ENCODE peak calls at places on chromosome 16, in six cellular contexts. V, A, S, Q, U and I are unnamed samples. For H3K4me1, the result is how much of the 10 kb centered on the place peaks cover.

GRCh38 chr16:3094289-3095027 is 4.6 kb downstream of the ZSCAN10 start:
- DNase-seq in Q (peak), V (peak), S (peak), A (no peak), U (peak), I (peak)

GRCh38 chr16:9128346-9129342 is 37.2 kb downstream of the HAPSTR1 start:
- DNase-seq in S (no peak), A (no peak), V (no peak), U (peak), Q (no peak), I (no peak)

GRCh38 chr16:51937771-51938170 is 609.2 kb downstream of the TOX3 start:
- DNase-seq in Q (peak), S (no peak), V (no peak), A (no peak), U (no peak), I (no peak)

GRCh38 chr16:30030011-30030685 is 923 bp downstream of the TLCD3B start:
- DNase-seq in Q (no peak), U (no peak), V (no peak), S (no peak), A (no peak), I (no peak)

GRCh38 chr16:58678716-58679115 is 5.9 kb downstream of the SLC38A7 start:
- DNase-seq in V (no peak), A (no peak), Q (no peak), U (no peak), S (no peak), I (no peak)

GRCh38 chr16:56848955-56849689 is 15.9 kb upstream of the SLC12A3 start:
- DNase-seq in U (no peak), Q (peak), S (no peak), A (no peak), V (peak), I (no peak)

GRCh38 chr16:73171901-73172619 is 124.1 kb upstream of the ZFHX3 start:
- DNase-seq in U (no peak), V (no peak), A (no peak), S (no peak), Q (no peak), I (no peak)

GRCh38 chr16:27326738-27327585 is 13.2 kb downstream of the IL4R start:
- DNase-seq in S (peak), Q (peak), A (no peak), U (peak), V (peak), I (peak)

GRCh38 chr16:4261557-4262172 is 11.2 kb downstream of the TFAP4 start:
- DNase-seq in V (peak), U (peak), S (peak), A (peak), Q (peak), I (peak)

GRCh38 chr16:24174977-24175376 is 81.2 kb upstream of the CACNG3 start:
- DNase-seq in S (no peak), Q (no peak), U (no peak), V (no peak), A (no peak), I (no peak)

GRCh38 chr16:80615751-80616150 is 75.0 kb downstream of the DYNLRB2 start:
- DNase-seq in Q (no peak), A (no peak), S (no peak), V (no peak), U (peak), I (no peak)

DNA sequence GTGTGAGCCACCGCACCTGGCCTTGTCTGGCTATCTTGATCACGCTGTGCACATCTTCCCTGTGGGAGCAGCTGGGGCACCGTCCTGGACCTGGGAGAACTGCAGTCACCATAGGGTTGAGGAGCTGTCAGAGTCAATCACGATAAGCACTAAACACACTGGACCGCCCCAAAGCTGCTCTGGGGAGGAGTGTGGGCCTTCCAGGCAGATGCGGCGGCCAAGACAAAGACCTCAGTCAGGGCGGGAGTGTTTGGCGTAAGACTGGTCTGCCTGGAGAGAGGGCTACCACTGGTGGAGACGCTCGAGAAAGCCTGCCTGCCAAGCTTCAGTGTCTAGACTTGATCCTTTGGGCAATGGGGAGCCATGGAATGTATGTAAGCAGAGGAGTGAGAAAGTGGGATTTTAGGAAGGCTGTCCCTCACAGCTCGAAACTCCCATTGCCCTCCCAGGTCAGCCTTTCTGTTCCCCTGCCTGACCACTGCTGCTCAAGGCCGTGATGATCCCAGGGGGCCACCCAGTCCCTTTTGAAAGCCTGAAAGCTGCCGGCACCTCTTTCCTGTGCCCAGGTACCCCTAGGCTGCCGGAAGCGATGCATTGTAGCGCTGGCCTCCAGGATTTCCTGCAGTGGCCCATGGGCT is 29.3 kb upstream of the CIBAR2 start:
- DNase-seq in A (no peak), V (no peak), S (no peak), U (no peak), Q (no peak), I (no peak)
- H3K4me1 ChIP-seq in A (under half), V (under half), S (under half), U (under half), Q (under half), I (under half)

DNA sequence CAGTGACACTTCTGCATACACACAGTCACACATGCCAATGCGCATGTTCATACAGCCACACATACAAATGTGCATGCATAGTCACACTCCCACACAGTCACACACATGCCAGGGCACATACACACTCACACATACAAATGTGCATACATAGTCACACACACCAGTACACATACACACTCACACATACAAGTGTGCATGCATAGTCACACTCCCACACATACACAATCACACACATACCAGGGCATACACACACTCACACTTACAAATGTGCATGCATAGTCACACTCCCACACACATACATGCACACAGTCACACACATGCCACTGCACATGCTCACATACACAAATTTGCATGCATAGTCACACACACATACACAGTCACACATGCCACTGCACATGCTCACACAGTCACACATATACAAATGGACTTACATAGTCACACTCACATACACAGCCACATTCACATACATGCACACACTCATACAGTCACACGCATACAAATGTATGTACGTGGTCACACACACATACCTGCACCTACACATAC is 84.2 kb downstream of the SOCS1 start:
- DNase-seq in Q (no peak), V (no peak), U (no peak), S (no peak), A (no peak), I (no peak)
- H3K23ac ChIP-seq in Q (no peak), V (no peak), U (no peak), S (no peak), A (no peak), I (peak)

DNA sequence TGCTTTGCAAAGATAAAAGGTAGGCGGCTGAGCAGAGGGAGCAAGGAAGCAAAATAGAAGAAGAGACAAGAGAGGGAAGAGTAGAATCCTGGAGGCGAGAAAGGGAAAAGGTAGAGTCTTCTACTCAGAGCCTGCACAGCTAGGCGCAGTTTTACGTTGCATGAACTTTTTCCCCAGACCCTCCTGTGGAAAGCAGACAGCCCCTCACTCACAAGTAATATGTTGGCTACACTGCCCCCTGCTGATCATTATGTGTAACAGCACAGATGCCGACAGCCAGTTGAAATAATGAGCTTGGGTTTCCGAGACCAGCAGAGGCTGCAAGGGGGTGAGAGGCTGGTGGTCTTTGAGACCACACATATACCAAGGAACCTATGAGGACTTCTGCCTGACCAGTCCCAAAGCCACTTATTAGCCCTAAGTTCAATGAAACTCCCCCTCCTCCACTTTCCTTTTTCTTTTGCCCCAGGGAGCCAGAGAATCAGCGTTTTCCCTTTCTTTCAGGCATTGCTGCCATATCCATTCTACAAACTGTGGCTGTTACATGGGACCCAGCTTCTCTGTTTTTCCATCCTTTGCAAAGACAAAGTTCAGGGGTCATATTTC is 22.5 kb upstream of the CMTR2 start:
- DNase-seq in V (peak), S (peak), A (peak), U (peak), Q (peak), I (no peak)
- H3K4me3 ChIP-seq in V (no peak), S (no peak), A (no peak), U (no peak), Q (no peak), I (no peak)

GRCh38 chr16:49281481-49281842 is at the start of gene CBLN1:
- DNase-seq in A (no peak), S (no peak), Q (no peak), U (no peak), V (no peak), I (no peak)
- H3K4me1 ChIP-seq in A (under half), S (under half), Q (under half), U (under half), V (under half), I (under half)

DNA sequence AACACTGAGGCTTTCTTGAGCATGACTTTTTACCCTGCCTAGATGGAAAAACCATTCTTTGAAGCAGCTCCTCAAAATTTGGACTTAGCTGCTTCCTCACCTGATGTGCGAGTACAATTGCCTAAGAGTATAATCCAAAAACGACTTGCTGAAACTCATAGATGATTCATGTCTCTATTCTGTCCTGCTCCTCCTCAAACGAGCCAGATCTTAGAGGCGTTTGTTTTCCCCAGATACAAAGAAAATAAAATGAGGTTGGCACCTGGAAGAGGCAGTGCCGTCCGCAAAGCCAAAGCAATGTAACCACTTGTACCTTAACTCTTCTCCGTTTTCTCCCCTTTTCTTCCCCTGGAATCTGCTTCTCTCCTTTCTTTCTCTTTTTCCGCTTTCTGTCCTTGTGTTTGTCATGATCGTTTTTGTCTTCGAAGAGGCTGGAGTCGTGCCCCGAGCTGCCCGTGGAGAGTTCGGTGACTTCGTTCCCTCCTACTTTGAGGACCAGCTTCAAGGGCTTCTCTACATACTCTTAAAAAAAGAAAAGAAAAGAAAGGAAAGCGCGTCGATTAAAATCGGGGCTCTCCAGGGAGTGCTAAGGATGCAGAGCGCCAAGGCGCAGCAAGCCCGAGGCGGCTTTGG is 895 bp downstream of the BRD7 start:
- DNase-seq in Q (peak), A (no peak), S (peak), U (no peak), V (no peak), I (no peak)
- H3K23ac ChIP-seq in Q (no peak), A (no peak), S (no peak), U (no peak), V (peak), I (no peak)

GRCh38 chr16:15489016-15489415 is 54.6 kb downstream of the BMERB1 start:
- DNase-seq in Q (no peak), A (no peak), S (no peak), U (no peak), V (no peak), I (no peak)
- H3K4me3 ChIP-seq in Q (no peak), A (no peak), S (no peak), U (no peak), V (no peak), I (no peak)

DNA sequence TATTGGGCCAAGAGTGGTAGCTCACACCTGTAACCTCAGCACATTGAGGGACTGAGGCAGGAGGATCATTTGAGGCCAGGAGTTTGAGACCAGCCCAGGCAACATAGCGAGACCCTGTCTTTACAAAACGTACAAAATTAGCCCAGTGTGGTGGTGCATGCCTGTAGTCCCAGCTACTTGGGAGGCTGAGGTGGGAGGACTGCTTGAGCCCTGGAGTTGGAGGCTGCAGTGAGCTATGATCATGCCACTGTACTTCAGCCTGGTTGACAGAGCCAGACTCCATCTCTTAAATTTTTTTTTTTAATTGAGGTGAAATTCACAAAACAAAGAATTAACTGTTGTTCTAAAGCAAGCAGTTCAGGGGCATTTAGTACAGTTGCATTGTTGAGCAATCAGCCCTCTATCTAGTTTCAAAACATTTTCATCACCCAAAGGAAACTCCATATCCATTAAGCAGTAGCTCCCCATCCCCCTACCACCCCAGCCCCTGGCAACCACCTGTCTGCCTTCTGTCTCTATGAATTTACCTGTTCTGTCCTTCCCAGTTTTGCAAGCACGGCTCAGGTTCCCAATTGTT is 15.6 kb downstream of the SNX29 start:
- DNase-seq in S (no peak), A (no peak), Q (no peak), V (no peak), U (no peak), I (no peak)
- H3K4me1 ChIP-seq in S (under half), A (under half), Q (under half), V (under half), U (under half), I (under half)